ENCODE peak calls at places on chromosomes 4 and X, in six cellular contexts. E is BE2C; I is lung; B is neuronal stem cell; J is heart right ventricle; C is CD8-positive, alpha-beta T cell. T is an unnamed sample. For H3K36me3, H3K27me3 and H3K9me3, the result is how much of the 10 kb centered on the place peaks cover.

GRCh38 chr4:148055844-148056243 is 324.0 kb downstream of the ARHGAP10 start:
- DNase-seq in B (no peak), C (no peak), E (no peak), J (no peak), I (no peak), T (no peak)

GRCh38 chrX:136961594-136962135 is 72.1 kb downstream of the GPR101 start:
- DNase-seq in I (no peak), J (no peak), E (no peak), B (no peak), C (no peak), T (no peak)

GRCh38 chr4:185796176-185796575 is 15.8 kb downstream of the SORBS2 start:
- DNase-seq in B (no peak), I (no peak), E (no peak), J (no peak), C (no peak), T (no peak)

GRCh38 chr4:112765317-112765989 is 128.5 kb downstream of the LARP7 start:
- DNase-seq in C (no peak), B (peak), J (no peak), E (peak), I (no peak), T (no peak)

GRCh38 chr4:188971125-188971524 is 831.9 kb downstream of the TRIML1 start:
- DNase-seq in J (no peak), B (no peak), I (no peak), C (no peak), E (no peak), T (no peak)

GRCh38 chr4:173360587-173361221 is 10.1 kb upstream of the SAP30 start:
- DNase-seq in I (no peak), E (no peak), J (no peak), B (no peak), C (no peak), T (no peak)

GRCh38 chr4:85756938-85757337 is 282.0 kb downstream of the ARHGAP24 start:
- DNase-seq in B (no peak), C (no peak), E (peak), I (no peak), J (peak), T (no peak)

GRCh38 chrX:94302446-94302845 is 628.4 kb downstream of the FAM133A start:
- DNase-seq in I (no peak), E (no peak), C (no peak), J (no peak), B (no peak), T (no peak)

GRCh38 chr4:1823545-1823932 is 30.4 kb downstream of the FGFR3 start:
- DNase-seq in E (no peak), C (no peak), B (no peak), I (no peak), J (no peak), T (no peak)

GRCh38 chr4:1824746-1825145 is 31.2 kb downstream of the LETM1 start:
- DNase-seq in E (no peak), J (no peak), B (no peak), I (no peak), C (no peak), T (no peak)

GRCh38 chr4:1826531-1827350 is 29.2 kb downstream of the LETM1 start:
- DNase-seq in B (no peak), E (no peak), I (no peak), J (no peak), C (no peak), T (no peak)

GRCh38 chr4:1822568-1823544 is 29.8 kb downstream of the FGFR3 start:
- DNase-seq in J (no peak), B (no peak), I (no peak), C (no peak), E (no peak), T (no peak)

GRCh38 chr4:1825326-1825725 is 30.6 kb downstream of the LETM1 start:
- DNase-seq in C (no peak), B (no peak), I (no peak), J (no peak), E (no peak), T (no peak)
- H3K36me3 ChIP-seq in C (under half), B (under half), I (under half), J (under half), E (half or more), T (under half)

GRCh38 chrX:145687707-145688106 is 129.9 kb upstream of the SLITRK2 start:
- DNase-seq in E (no peak), B (no peak), J (no peak), C (no peak), I (no peak), T (no peak)
- H3K27me3 ChIP-seq in E (under half), B (under half), J (under half), C (under half), I (under half), T (under half)

DNA sequence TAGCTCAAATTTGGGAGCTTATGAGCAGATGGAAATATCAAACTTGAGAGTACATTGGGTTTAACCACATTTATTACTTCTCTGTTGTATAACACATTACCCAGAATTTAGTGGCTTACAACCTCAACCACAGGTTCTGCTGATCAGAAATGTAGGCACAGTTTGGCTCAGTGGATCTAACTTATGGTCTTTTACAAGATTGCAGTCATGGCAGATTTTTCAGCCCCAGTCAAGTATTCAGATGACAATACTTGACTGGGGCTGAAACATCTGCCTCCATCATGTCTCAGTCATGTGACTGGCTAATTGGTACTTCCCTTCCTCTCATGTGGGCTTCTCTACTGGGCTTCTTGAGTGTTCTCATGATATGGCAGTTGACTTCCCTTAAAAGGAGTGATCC is 44.0 kb upstream of the ADAD1 start:
- DNase-seq in I (no peak), C (no peak), E (no peak), B (no peak), J (no peak), T (no peak)
- H3K9me3 ChIP-seq in I (under half), C (under half), E (under half), B (under half), J (under half), T (under half)

GRCh38 chr4:6279582-6280289 is 10.1 kb downstream of the WFS1 start:
- DNase-seq in I (no peak), E (no peak), C (no peak), B (no peak), J (no peak), T (no peak)

GRCh38 chr4:6275898-6276563 is 6.4 kb downstream of the WFS1 start:
- DNase-seq in I (no peak), E (no peak), B (no peak), J (peak), C (no peak), T (no peak)

GRCh38 chr4:6278801-6279197 is 9.1 kb downstream of the WFS1 start:
- DNase-seq in C (no peak), B (no peak), J (peak), E (peak), I (peak), T (no peak)

GRCh38 chr4:6277139-6277802 is 7.6 kb downstream of the WFS1 start:
- DNase-seq in J (peak), C (no peak), B (no peak), I (no peak), E (peak), T (no peak)

GRCh38 chr4:6277935-6278800 is 8.5 kb downstream of the WFS1 start:
- DNase-seq in J (no peak), B (no peak), E (no peak), C (no peak), I (no peak), T (no peak)
- H3K36me3 ChIP-seq in J (under half), B (under half), E (under half), C (under half), I (under half), T (under half)

DNA sequence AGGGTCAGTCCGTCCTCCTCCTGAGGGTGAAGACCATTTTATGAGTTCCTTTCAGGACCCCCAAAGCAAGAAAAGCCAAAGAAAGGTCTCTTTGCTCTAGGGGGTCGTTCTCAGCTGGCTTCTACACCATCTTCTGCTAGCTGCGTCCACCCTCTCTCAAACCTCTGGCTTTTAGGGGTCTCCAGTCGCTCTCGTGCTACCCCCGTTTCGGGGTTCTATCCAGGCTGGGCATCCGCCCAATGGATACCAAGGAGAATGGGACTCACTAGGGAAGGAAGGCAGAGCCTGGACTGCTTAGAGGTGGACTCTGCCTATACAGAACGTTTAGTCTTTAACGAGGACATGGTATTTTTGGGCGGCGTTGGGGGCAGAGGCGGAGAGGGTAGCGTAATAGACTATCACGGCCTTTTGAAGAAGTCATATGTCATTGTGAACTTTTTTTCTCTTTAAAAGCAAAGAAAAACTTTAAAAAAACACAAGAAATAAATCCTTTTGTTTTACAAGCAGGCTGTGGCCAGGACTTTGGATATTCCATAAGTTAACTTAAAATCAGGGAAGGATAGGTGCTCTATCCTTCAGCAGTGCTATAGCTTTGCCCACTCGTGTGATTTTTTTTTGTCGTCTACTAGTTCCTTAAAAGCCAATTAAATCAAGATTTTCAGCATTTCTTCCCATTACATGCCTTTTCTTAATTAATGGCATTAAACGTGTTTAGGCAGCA is 7.1 kb upstream of the PITX2 start:
- DNase-seq in I (no peak), B (no peak), C (no peak), E (no peak), J (no peak), T (no peak)
- H3K27me3 ChIP-seq in I (under half), B (half or more), C (half or more), E (half or more), J (half or more), T (under half)

GRCh38 chr4:35711127-35711526 is 533.2 kb downstream of the ARAP2 start:
- DNase-seq in B (no peak), I (no peak), J (no peak), C (no peak), E (no peak), T (no peak)
- H3K9me3 ChIP-seq in B (under half), I (under half), J (under half), C (under half), E (under half), T (under half)

DNA sequence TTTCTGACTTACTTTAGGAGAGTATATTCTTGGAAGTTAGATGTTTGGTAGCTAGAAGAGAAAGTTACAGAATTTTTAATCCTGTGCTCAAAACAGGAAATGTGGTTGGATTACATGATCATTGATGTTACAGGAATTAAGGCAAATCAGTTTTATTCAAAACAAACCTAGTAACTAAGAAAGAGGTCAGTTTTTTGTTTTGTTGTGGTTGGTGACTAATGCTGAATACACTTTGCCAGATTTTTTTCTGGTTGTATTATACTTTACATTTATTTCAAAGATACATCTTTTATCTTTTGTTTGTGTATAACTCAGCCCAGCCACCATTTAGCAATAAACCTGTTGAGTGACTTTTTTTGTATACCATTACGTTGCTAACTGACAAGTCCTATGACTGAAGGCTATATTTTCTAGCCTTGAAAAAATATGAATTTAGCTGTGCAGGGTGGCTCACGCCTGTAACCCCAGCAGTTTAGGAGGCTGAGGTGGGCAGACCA is 116.7 kb downstream of the KLHL8 start:
- DNase-seq in E (no peak), C (no peak), I (no peak), B (no peak), J (no peak), T (no peak)
- H3K36me3 ChIP-seq in E (under half), C (under half), I (under half), B (under half), J (under half), T (under half)

DNA sequence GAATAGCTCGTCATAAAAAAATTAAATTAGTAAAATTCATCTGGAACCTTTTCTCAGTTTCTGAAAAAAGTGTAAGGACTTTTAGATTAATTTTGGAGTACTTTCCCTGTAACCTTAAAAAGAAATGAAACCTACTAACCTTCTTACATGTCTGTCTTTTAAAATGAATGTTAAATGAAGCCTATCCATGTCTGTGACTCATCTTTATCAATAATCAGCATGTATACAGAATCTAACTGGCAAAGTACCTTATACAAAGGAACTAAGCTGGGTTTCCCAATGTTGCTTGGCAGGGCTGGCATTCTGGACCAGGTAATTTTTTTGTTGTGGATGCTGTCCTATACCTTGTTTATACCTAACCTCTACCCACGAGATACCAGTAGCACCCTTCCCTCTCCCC is 13.6 kb downstream of the FBXW7 start:
- DNase-seq in C (no peak), J (no peak), B (no peak), I (no peak), E (no peak), T (no peak)
- H3K27me3 ChIP-seq in C (under half), J (under half), B (under half), I (under half), E (under half), T (under half)